ENCODE peak calls at places on chromosomes 16 and 17, in ten cellular contexts. Z, N, X, P, Y, E, W, I, U and A are unnamed samples.

GRCh38 chr16:67884684-67885083 is at the start of gene NRN1L:
- DNase-seq in Z (peak), N (peak), X (peak), P (peak), Y (no peak), E (peak), W (peak), I (peak), U (peak), A (peak)

GRCh38 chr16:49503242-49504022 is 129.8 kb downstream of the C16orf78 start:
- DNase-seq in Z (no peak), N (no peak), X (peak), P (peak), Y (no peak), E (no peak), W (no peak), I (no peak), U (no peak), A (no peak)

GRCh38 chr17:67440311-67441051 is 63.4 kb downstream of the PITPNC1 start:
- DNase-seq in Z (no peak), N (no peak), X (no peak), P (no peak), Y (no peak), E (no peak), W (no peak), I (peak), U (no peak), A (no peak)

GRCh38 chr16:83113317-83113716 is 486.5 kb downstream of the CDH13 start:
- DNase-seq in Z (no peak), N (peak), X (no peak), P (no peak), Y (no peak), E (no peak), W (peak), I (peak), U (peak), A (no peak)

GRCh38 chr17:17691468-17692263 is 10.4 kb downstream of the RAI1 start:
- DNase-seq in Z (no peak), N (peak), X (no peak), P (no peak), Y (no peak), E (no peak), W (no peak), I (no peak), U (no peak), A (no peak)

GRCh38 chr16:54585094-54585493 is 298.5 kb upstream of the IRX3 start:
- DNase-seq in Z (no peak), N (no peak), X (no peak), P (no peak), Y (no peak), E (no peak), W (no peak), I (no peak), U (no peak), A (no peak)

GRCh38 chr16:2042171-2042570 is 5.5 kb downstream of the NTHL1 start:
- DNase-seq in Z (no peak), N (no peak), X (no peak), P (no peak), Y (no peak), E (no peak), W (no peak), I (no peak), U (no peak), A (no peak)

GRCh38 chr16:2751577-2752034 is 832 bp upstream of the SRRM2 start:
- DNase-seq in Z (no peak), N (no peak), X (peak), P (no peak), Y (no peak), E (peak), W (no peak), I (no peak), U (no peak), A (no peak)

GRCh38 chr16:51573191-51573590 is 422.1 kb upstream of the SALL1 start:
- DNase-seq in Z (no peak), N (no peak), X (no peak), P (no peak), Y (no peak), E (no peak), W (no peak), I (no peak), U (no peak), A (no peak)

GRCh38 chr17:73545109-73545508 is 99.1 kb downstream of the SDK2 start:
- DNase-seq in Z (no peak), N (no peak), X (no peak), P (no peak), Y (no peak), E (no peak), W (no peak), I (no peak), U (no peak), A (no peak)

GRCh38 chr17:54085934-54086333 is 263.2 kb downstream of the KIF2B start:
- DNase-seq in Z (no peak), N (no peak), X (no peak), P (no peak), Y (no peak), E (no peak), W (no peak), I (no peak), U (no peak), A (no peak)

GRCh38 chr17:40319651-40320550 is 10.9 kb downstream of the RARA start:
- DNase-seq in Z (no peak), N (no peak), X (peak), P (peak), Y (peak), E (no peak), W (no peak), I (no peak), U (no peak), A (no peak)

GRCh38 chr16:87333581-87334331 is 16.6 kb upstream of the C16orf95 start:
- DNase-seq in Z (no peak), N (no peak), X (no peak), P (no peak), Y (no peak), E (no peak), W (no peak), I (no peak), U (no peak), A (no peak)

GRCh38 chr17:72474243-72474642 is 353.4 kb downstream of the SOX9 start:
- DNase-seq in Z (no peak), N (no peak), X (no peak), P (no peak), Y (no peak), E (no peak), W (no peak), I (no peak), U (no peak), A (no peak)

GRCh38 chr16:82070656-82071369 is 35.8 kb downstream of the HSD17B2 start:
- DNase-seq in Z (peak), N (peak), X (no peak), P (no peak), Y (peak), E (peak), W (peak), I (peak), U (no peak), A (peak)

GRCh38 chr17:74369221-74369620 is 1.9 kb downstream of the GPR142 start:
- DNase-seq in Z (no peak), N (no peak), X (peak), P (peak), Y (no peak), E (no peak), W (no peak), I (no peak), U (no peak), A (no peak)

GRCh38 chr17:42675984-42676423 is 790 bp downstream of the PLEKHH3 start:
- DNase-seq in Z (no peak), N (peak), X (peak), P (peak), Y (peak), E (no peak), W (peak), I (peak), U (peak), A (no peak)

GRCh38 chr17:39628655-39629493 is 2.1 kb downstream of the PPP1R1B start:
- DNase-seq in Z (no peak), N (no peak), X (peak), P (no peak), Y (no peak), E (no peak), W (no peak), I (no peak), U (no peak), A (no peak)

GRCh38 chr17:79027274-79027924 is 3.4 kb downstream of the C1QTNF1 start:
- DNase-seq in Z (no peak), N (no peak), X (no peak), P (peak), Y (peak), E (no peak), W (no peak), I (no peak), U (peak), A (no peak)

GRCh38 chr16:56606688-56607618 is 1.4 kb upstream of the MT2A start:
- DNase-seq in Z (peak), N (peak), X (peak), P (peak), Y (peak), E (peak), W (peak), I (peak), U (no peak), A (peak)

GRCh38 chr17:56801506-56802178 is 32.1 kb downstream of the C17orf67 start:
- DNase-seq in Z (no peak), N (no peak), X (no peak), P (no peak), Y (no peak), E (no peak), W (no peak), I (no peak), U (no peak), A (no peak)

GRCh38 chr16:518858-519257 is 8.7 kb upstream of the CAPN15 start:
- DNase-seq in Z (no peak), N (no peak), X (no peak), P (peak), Y (no peak), E (no peak), W (no peak), I (no peak), U (no peak), A (no peak)

GRCh38 chr17:32516450-32516849 is 29.7 kb downstream of the CDK5R1 start:
- DNase-seq in Z (no peak), N (no peak), X (no peak), P (no peak), Y (no peak), E (no peak), W (no peak), I (no peak), U (no peak), A (no peak)

GRCh38 chr16:88651276-88651988 is 579 bp upstream of the CYBA start:
- DNase-seq in Z (no peak), N (no peak), X (peak), P (peak), Y (no peak), E (no peak), W (no peak), I (peak), U (peak), A (no peak)

GRCh38 chr17:78803161-78803845 is 21.2 kb upstream of the CYTH1 start:
- DNase-seq in Z (no peak), N (no peak), X (no peak), P (peak), Y (no peak), E (no peak), W (no peak), I (no peak), U (no peak), A (no peak)

GRCh38 chr16:4487955-4488481 is 11.8 kb downstream of the HMOX2 start:
- DNase-seq in Z (peak), N (peak), X (no peak), P (no peak), Y (peak), E (no peak), W (peak), I (peak), U (no peak), A (no peak)

GRCh38 chr16:637081-638018 is 1.2 kb upstream of the METTL26 start:
- DNase-seq in Z (no peak), N (peak), X (peak), P (peak), Y (no peak), E (peak), W (peak), I (peak), U (peak), A (peak)

GRCh38 chr16:87276926-87277325 is 40.3 kb downstream of the C16orf95 start:
- DNase-seq in Z (no peak), N (no peak), X (no peak), P (no peak), Y (no peak), E (no peak), W (no peak), I (no peak), U (no peak), A (no peak)

GRCh38 chr17:75153854-75154194 is 488 bp downstream of the JPT1 start:
- DNase-seq in Z (no peak), N (no peak), X (peak), P (no peak), Y (peak), E (no peak), W (no peak), I (no peak), U (no peak), A (no peak)

GRCh38 chr16:68972720-68973119 is 129.4 kb downstream of the TANGO6 start:
- DNase-seq in Z (peak), N (peak), X (peak), P (no peak), Y (peak), E (peak), W (peak), I (peak), U (no peak), A (peak)

GRCh38 chr16:23469814-23470213 is 16.8 kb upstream of the COG7 start:
- DNase-seq in Z (peak), N (peak), X (no peak), P (no peak), Y (no peak), E (no peak), W (peak), I (peak), U (no peak), A (no peak)

GRCh38 chr17:62819511-62820221 is 11.6 kb upstream of the MARCHF10 start:
- DNase-seq in Z (peak), N (peak), X (peak), P (peak), Y (peak), E (peak), W (peak), I (peak), U (no peak), A (peak)

GRCh38 chr16:85729907-85730465 is 20.9 kb downstream of the C16orf74 start:
- DNase-seq in Z (no peak), N (no peak), X (no peak), P (no peak), Y (no peak), E (no peak), W (no peak), I (no peak), U (no peak), A (no peak)
- H3K4me3 ChIP-seq in Z (no peak), N (no peak), X (no peak), P (no peak), Y (no peak), E (no peak), W (no peak), I (no peak), U (no peak), A (no peak)

GRCh38 chr17:49633762-49634486 is 44.0 kb downstream of the SPOP start:
- DNase-seq in Z (no peak), N (no peak), X (no peak), P (no peak), Y (no peak), E (no peak), W (no peak), I (no peak), U (no peak), A (no peak)
- H3K4me3 ChIP-seq in Z (no peak), N (no peak), X (no peak), P (no peak), Y (no peak), E (no peak), W (no peak), I (no peak), U (no peak), A (no peak)

DNA sequence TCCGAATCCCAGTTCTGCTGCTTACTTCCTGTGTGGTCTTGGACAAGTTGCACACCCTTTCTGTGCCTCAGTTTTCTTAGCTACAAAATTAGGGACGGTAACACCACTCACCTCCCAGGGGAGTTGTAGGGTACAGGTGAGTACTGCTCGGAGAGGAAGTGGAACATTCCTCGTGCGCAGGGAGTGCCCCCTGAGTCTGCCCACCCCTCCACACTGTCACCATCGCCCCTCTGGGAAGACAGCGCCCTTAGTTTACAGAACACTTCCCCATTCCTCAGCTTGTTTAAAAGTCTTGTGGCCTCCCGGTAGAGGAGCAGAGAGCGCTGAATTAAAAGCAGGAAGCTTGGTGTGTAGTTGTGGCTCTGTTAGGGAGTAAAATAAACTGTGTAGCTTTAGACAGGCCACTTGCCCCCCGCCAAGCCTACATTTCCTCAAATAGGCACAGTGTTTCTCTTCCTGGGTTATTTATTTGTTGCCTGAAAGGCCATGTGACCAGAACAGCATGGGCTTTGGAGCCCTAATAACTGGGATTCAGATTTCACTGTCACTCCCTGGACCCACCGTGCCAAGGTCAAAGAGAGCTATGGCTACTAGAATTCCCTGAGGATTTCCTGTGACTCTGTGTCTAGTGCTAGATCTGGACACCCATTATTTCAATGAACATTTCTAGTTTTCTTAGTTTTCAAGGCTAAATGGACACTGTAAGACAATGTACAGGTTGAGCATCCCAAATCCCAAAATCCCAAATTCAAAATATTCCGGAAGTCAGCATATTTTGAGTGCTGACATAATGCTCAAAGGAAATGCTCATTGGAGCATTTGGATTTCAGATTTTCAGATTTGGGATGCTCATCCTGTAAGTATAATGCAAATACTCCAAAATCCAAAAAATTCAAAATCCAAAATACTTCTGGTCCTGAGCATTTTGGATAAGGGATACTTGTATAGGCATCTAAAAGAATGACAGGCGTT is 372.5 kb downstream of the SNX29 start:
- DNase-seq in Z (no peak), N (no peak), X (no peak), P (no peak), Y (no peak), E (no peak), W (no peak), I (no peak), U (no peak), A (no peak)
- H3K4me3 ChIP-seq in Z (no peak), N (no peak), X (no peak), P (no peak), Y (no peak), E (no peak), W (no peak), I (no peak), U (no peak), A (no peak)

GRCh38 chr17:50039058-50039457 is 16.9 kb upstream of the ITGA3 start:
- DNase-seq in Z (no peak), N (no peak), X (no peak), P (no peak), Y (no peak), E (no peak), W (no peak), I (no peak), U (no peak), A (no peak)
- H3K4me3 ChIP-seq in Z (no peak), N (no peak), X (no peak), P (no peak), Y (no peak), E (no peak), W (no peak), I (no peak), U (no peak), A (no peak)

GRCh38 chr16:70680495-70681381 is 5.1 kb downstream of the MTSS2 start:
- DNase-seq in Z (no peak), N (no peak), X (no peak), P (peak), Y (no peak), E (no peak), W (no peak), I (no peak), U (no peak), A (no peak)
- H3K4me3 ChIP-seq in Z (no peak), N (no peak), X (no peak), P (no peak), Y (no peak), E (no peak), W (no peak), I (no peak), U (no peak), A (no peak)

GRCh38 chr16:53098526-53099317 is 43.9 kb downstream of the CHD9 start:
- DNase-seq in Z (peak), N (peak), X (peak), P (peak), Y (peak), E (peak), W (peak), I (peak), U (peak), A (peak)
- H3K4me3 ChIP-seq in Z (no peak), N (peak), X (peak), P (no peak), Y (peak), E (peak), W (no peak), I (peak), U (peak), A (peak)